ENCODE peak calls at places on chromosome 17, in ten cellular contexts. M, T, V, D, U, B, R, N, I and J are unnamed samples.

GRCh38 chr17:33277436-33278100 is 15.5 kb downstream of the ASIC2 start:
- DNase-seq in R (no peak), N (peak), M (no peak), I (no peak), B (no peak), V (no peak), U (peak), D (peak), T (no peak), J (no peak)

GRCh38 chr17:66304304-66305174 is 2.1 kb downstream of the PRKCA start:
- DNase-seq in M (no peak), D (no peak), T (no peak), I (no peak), U (no peak), V (peak), N (no peak), R (no peak), B (no peak), J (no peak)

GRCh38 chr17:6623941-6624340 is 16.6 kb downstream of the KIAA0753 start:
- DNase-seq in R (no peak), N (no peak), V (no peak), I (no peak), T (no peak), M (no peak), D (no peak), U (no peak), B (no peak), J (no peak)

GRCh38 chr17:64180674-64181073 is 50.7 kb upstream of the ERN1 start:
- DNase-seq in U (no peak), I (no peak), R (no peak), B (no peak), V (no peak), T (no peak), D (peak), M (no peak), N (no peak), J (no peak)

GRCh38 chr17:60141111-60142018 is 8.4 kb upstream of the CA4 start:
- DNase-seq in B (no peak), R (no peak), D (no peak), M (no peak), N (no peak), T (no peak), V (no peak), U (peak), I (no peak), J (no peak)

GRCh38 chr17:56172517-56172982 is 19.3 kb downstream of the ANKFN1 start:
- DNase-seq in B (peak), U (no peak), N (no peak), D (no peak), R (no peak), M (no peak), I (no peak), T (no peak), V (no peak), J (no peak)

GRCh38 chr17:82475458-82475857 is 16.9 kb downstream of the NARF start:
- DNase-seq in M (no peak), V (no peak), R (no peak), T (no peak), N (no peak), U (no peak), B (no peak), D (no peak), I (no peak), J (no peak)

GRCh38 chr17:49775546-49776260 is 11.8 kb upstream of the FAM117A start:
- DNase-seq in U (no peak), B (no peak), D (no peak), T (no peak), I (no peak), R (no peak), V (no peak), M (no peak), N (peak), J (no peak)

GRCh38 chr17:29549169-29549935 is 17.5 kb downstream of the ABHD15 start:
- DNase-seq in V (no peak), U (no peak), T (no peak), R (no peak), M (no peak), D (peak), N (no peak), B (no peak), I (no peak), J (peak)

GRCh38 chr17:18950944-18951905 is 740 bp upstream of the SLC5A10 start:
- DNase-seq in N (no peak), D (no peak), U (no peak), M (no peak), R (no peak), I (no peak), V (no peak), T (no peak), B (no peak), J (no peak)

GRCh38 chr17:73760186-73760758 is 116.0 kb upstream of the SDK2 start:
- DNase-seq in V (no peak), U (no peak), M (no peak), B (no peak), I (no peak), N (peak), D (no peak), R (peak), T (no peak), J (no peak)

GRCh38 chr17:8338806-8339205 is 834 bp upstream of the ODF4 start:
- DNase-seq in U (no peak), T (no peak), I (no peak), V (no peak), M (no peak), N (no peak), R (no peak), B (no peak), D (no peak), J (no peak)

GRCh38 chr17:49497147-49498036 is 2.3 kb downstream of the NGFR start:
- DNase-seq in T (no peak), M (no peak), D (peak), N (peak), B (no peak), R (no peak), I (peak), U (peak), V (no peak), J (no peak)

GRCh38 chr17:57705921-57706695 is 39.0 kb downstream of the CCDC182 start:
- DNase-seq in D (no peak), B (peak), N (no peak), I (no peak), T (no peak), R (no peak), M (no peak), V (no peak), U (no peak), J (no peak)

GRCh38 chr17:81710514-81711308 is 1.4 kb upstream of the SLC25A10 start:
- DNase-seq in M (no peak), B (no peak), N (no peak), U (no peak), D (peak), I (no peak), R (no peak), T (peak), V (no peak), J (no peak)

GRCh38 chr17:66996926-66997325 is 32.4 kb downstream of the CACNG4 start:
- DNase-seq in T (no peak), M (no peak), R (no peak), B (no peak), D (no peak), N (no peak), I (no peak), V (no peak), U (no peak), J (no peak)

GRCh38 chr17:588519-588918 is 126.1 kb downstream of the VPS53 start:
- DNase-seq in U (no peak), D (no peak), V (no peak), I (no peak), R (no peak), B (no peak), M (no peak), T (no peak), N (no peak), J (no peak)

GRCh38 chr17:49646391-49647255 is 31.3 kb downstream of the SPOP start:
- DNase-seq in M (no peak), D (peak), V (peak), T (peak), I (no peak), N (no peak), B (peak), U (peak), R (no peak), J (peak)

GRCh38 chr17:13306310-13306962 is 288.6 kb upstream of the ELAC2 start:
- DNase-seq in T (peak), D (peak), N (peak), V (peak), U (peak), B (no peak), I (no peak), M (no peak), R (no peak), J (peak)

GRCh38 chr17:73644145-73645049 is at the start of gene SDK2:
- DNase-seq in B (no peak), I (no peak), T (no peak), V (peak), R (no peak), D (no peak), M (no peak), N (peak), U (no peak), J (no peak)

GRCh38 chr17:78976907-78977680 is 2.6 kb downstream of the LGALS3BP start:
- DNase-seq in N (no peak), M (no peak), I (no peak), U (no peak), D (no peak), V (no peak), B (no peak), R (no peak), T (no peak), J (no peak)

GRCh38 chr17:27323538-27324212 is 29.8 kb downstream of the WSB1 start:
- DNase-seq in B (peak), M (no peak), T (no peak), D (peak), V (peak), N (no peak), U (peak), R (no peak), I (peak), J (no peak)

GRCh38 chr17:45423936-45424335 is 8.7 kb downstream of the ARHGAP27 start:
- DNase-seq in R (no peak), T (no peak), U (no peak), I (no peak), B (no peak), M (no peak), N (no peak), D (no peak), V (no peak), J (no peak)

GRCh38 chr17:31487648-31488263 is 96.3 kb downstream of the RAB11FIP4 start:
- DNase-seq in T (peak), V (peak), N (peak), R (peak), M (peak), D (no peak), B (peak), U (no peak), I (peak), J (peak)

GRCh38 chr17:43834106-43834505 is 1.2 kb upstream of the MPP3 start:
- DNase-seq in V (peak), T (no peak), U (peak), I (peak), B (no peak), M (no peak), N (no peak), D (peak), R (no peak), J (no peak)

GRCh38 chr17:73976676-73977521 is 226.6 kb upstream of the RPL38 start:
- DNase-seq in T (no peak), I (no peak), R (no peak), B (no peak), M (no peak), N (peak), V (no peak), U (no peak), D (peak), J (no peak)

GRCh38 chr17:22692066-22692800 is 999.9 kb downstream of the KCNJ18 start:
- DNase-seq in V (no peak), R (no peak), I (no peak), T (no peak), M (no peak), N (no peak), D (no peak), U (no peak), B (peak), J (no peak)

GRCh38 chr17:22692801-22693171 is 1000.5 kb downstream of the KCNJ18 start:
- DNase-seq in N (no peak), D (no peak), R (no peak), M (no peak), I (no peak), V (no peak), T (no peak), U (no peak), B (no peak), J (no peak)

GRCh38 chr17:22695228-22695619 is 1002.9 kb downstream of the KCNJ18 start:
- DNase-seq in R (no peak), B (peak), V (no peak), U (no peak), T (no peak), D (no peak), N (no peak), M (no peak), I (no peak), J (no peak)

GRCh38 chr17:22694362-22695227 is 1002.3 kb downstream of the KCNJ18 start:
- DNase-seq in D (no peak), U (no peak), R (no peak), V (peak), B (no peak), N (no peak), M (no peak), I (no peak), T (no peak), J (no peak)
- TF ChIP-seq CTCF in D (no peak), U (peak), R (no peak), V (peak), B (no peak), N (no peak), M (peak), I (no peak), T (peak), J (peak)

DNA sequence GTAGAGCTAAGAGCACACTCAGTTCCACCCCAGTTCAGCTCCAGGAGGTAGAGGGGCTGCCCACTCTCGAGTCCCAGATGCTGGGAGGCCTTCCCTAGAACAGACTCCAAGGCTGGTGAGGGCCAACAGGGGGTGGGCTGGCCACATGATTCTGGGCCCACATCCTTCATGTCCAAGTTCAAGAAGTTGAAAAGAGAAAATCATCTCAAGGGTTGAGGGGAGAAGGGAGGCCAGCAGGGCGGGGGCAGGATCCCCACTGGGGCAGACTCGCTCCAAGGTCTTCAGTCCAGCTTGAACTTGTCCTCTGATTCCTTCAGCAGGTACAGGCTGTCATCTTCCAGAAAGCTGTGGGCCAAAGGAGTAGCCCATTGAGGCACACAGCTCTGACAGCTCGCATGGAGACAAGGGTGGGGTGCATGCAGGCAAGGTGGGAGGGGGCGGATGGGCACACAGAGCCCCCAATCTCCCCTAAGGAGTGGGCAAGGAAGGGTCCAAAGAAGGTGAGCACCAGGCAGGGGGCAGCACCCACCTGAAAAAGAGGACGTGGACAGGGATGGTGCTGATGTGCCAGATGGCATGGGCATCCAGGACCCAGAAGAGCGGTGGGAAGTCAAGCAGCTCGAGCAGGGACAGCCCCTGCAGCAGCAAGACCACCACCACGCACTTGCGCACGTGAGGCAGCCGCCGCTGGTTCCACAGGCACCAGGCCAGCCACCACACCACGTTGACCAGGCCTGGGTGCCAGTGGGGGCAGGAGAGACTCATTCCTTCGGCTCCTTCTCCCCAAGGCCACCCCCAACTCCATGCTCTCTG is 4.5 kb downstream of the PNMT start:
- DNase-seq in B (no peak), N (no peak), I (no peak), M (no peak), R (no peak), D (no peak), V (no peak), T (no peak), U (no peak), J (no peak)
- TF ChIP-seq CTCF in B (no peak), N (no peak), I (no peak), M (peak), R (peak), D (no peak), V (no peak), T (no peak), U (no peak), J (no peak)

DNA sequence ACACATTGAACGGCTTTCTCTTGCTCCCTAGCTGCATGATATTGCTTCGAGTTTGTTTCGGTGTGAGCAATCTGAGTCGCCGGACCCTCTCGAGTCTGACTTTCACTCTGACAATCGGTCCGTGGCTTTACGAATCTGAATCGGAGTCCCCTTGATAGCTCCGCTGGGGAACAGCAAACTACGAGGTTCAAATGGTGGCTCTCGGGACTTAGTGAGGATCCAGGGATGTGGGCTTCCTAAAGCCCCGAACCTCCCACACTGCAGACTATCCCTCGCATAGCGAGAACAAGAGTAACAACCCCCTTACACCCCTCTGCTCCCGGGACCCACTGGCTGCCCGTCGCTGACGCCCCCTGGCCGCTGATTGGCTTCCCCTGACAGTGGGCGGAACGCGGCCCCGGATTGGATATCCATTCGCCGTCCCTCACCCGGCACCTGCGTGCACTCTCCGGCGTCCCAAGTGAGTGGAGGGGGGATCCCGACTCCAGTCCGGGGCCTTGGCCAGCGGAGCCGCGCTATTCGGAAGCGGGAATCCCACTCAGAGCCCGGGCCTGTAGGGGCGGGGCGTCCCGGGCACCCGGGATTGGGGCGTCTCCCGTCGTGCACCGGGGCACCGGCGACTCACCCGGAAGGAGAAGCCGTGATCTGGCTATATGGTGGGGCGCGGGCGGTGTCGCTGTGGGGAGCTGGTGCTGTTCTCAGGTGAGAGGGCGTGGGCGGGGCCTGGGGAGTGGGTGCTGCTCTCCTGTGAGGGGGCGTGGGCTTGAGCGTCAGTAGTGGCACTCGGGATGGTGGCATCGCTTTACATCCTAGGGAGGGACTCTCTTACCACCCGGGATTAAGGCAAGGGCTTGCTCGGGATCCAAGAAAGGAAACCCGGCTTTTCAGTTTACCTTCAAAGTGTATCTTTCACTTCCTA is at the start of gene SNX11:
- DNase-seq in V (peak), U (peak), D (peak), R (peak), N (peak), T (peak), B (peak), I (peak), M (peak), J (peak)
- TF ChIP-seq CTCF in V (no peak), U (no peak), D (no peak), R (no peak), N (no peak), T (peak), B (no peak), I (peak), M (no peak), J (no peak)

DNA sequence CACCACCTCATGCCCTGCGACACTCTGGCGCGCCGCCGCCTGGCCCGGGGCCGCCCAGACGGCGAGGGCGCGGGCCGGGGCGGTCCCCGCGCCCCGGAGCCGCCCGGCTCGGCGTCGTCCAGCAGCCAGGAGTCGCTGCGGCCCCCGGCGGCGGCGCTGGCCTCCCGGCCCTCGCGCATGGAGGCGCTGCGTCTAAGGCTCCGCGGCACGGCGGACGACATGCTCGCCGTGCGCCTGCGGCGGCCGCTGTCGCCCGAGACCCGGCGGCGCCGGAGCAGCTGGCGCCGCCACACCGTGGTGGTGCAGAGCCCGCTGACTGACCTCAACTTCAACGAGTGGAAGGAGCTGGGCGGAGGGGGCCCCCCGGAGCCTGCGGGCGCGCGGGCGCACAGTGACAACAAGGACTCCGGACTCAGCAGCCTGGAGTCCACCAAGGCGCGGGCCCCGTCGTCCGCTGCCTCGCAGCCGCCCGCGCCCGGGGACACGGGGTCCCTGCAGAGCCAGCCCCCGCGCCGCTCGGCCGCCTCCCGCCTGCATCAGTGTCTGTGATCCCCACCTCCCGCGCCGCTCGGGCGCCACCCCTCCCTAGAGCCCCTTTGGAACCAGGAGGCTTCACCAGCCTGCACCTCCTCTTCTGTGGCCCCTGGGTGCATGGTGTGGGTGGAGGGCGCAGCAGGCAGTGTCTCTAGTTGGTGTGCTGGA is 82.3 kb downstream of the ARHGAP23 start:
- DNase-seq in D (no peak), V (no peak), M (no peak), U (no peak), I (no peak), N (peak), T (no peak), R (no peak), B (no peak), J (no peak)
- TF ChIP-seq CTCF in D (no peak), V (no peak), M (peak), U (no peak), I (no peak), N (no peak), T (no peak), R (no peak), B (no peak), J (no peak)

GRCh38 chr17:50778988-50779387 is 11.7 kb upstream of the ANKRD40CL start:
- DNase-seq in R (no peak), M (no peak), I (no peak), B (no peak), N (no peak), D (no peak), U (no peak), T (no peak), V (no peak), J (no peak)
- TF ChIP-seq CTCF in R (no peak), M (no peak), I (no peak), B (no peak), N (no peak), D (no peak), U (no peak), T (no peak), V (no peak), J (no peak)

GRCh38 chr17:68288804-68289203 is 2.1 kb downstream of the SLC16A6 start:
- DNase-seq in T (no peak), D (no peak), B (no peak), U (no peak), V (peak), R (no peak), N (no peak), I (no peak), M (no peak), J (peak)
- TF ChIP-seq CTCF in T (peak), D (no peak), B (no peak), U (no peak), V (no peak), R (no peak), N (no peak), I (peak), M (peak), J (peak)

DNA sequence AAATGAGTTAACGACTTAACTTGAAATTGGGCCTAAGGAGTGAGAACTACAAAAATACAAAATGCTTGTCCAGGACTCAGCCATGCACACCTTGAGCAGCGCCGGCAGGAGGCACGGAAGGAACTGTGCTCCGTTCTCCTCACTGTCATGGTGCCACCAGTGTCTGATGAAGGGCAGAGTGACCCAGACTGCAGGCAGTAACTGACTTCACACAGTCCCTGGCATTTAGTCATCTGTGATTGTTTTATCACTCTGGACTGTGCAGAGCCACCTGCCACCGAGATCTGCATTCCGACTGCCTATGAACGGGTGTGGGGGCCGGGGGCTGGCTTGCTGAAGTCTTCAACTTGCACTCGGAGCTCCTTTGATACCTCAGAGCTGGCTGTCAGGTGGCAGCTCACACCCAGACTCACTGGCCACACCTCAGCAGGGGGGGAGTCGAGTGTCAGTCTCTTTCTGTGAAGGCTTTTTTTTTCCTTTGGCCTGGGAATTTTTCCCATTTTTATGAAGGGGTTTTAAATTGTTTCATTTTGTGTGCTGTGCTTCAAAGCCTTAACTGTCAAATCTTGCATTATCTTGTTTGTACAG is 20.2 kb upstream of the ENDOV start:
- DNase-seq in T (no peak), D (no peak), B (no peak), R (no peak), I (no peak), U (no peak), V (no peak), N (no peak), M (no peak), J (no peak)
- TF ChIP-seq CTCF in T (no peak), D (no peak), B (no peak), R (no peak), I (no peak), U (no peak), V (no peak), N (no peak), M (no peak), J (no peak)